ENCODE peak calls at places on chromosomes 11 and 22, in six cellular contexts. One of them, this sample, is unnamed.

GRCh38 chr11:116686891-116687290 is 85.9 kb downstream of the BUD13 start:
- DNase-seq in RWPE1: no peak
- DNase-seq in heart left ventricle: peak; percentile 14
- DNase-seq in activated naive CD4-positive, alpha-beta T cell treated with anti-CD3 and anti-CD28 coated beads, Interleukin-2, amount 50 U/mL, for 16 hours: no peak
- DNase-seq in activated T-cell treated with anti-CD3 and anti-CD28 coated beads for 24 hours: no peak
- DNase-seq in hepatocyte: no peak
- DNase-seq in this sample: no peak

GRCh38 chr11:78160557-78160956 is 21.1 kb upstream of the ALG8 start:
- DNase-seq in RWPE1: no peak
- DNase-seq in heart left ventricle: no peak
- DNase-seq in activated naive CD4-positive, alpha-beta T cell treated with anti-CD3 and anti-CD28 coated beads, Interleukin-2, amount 50 U/mL, for 16 hours: no peak
- DNase-seq in activated T-cell treated with anti-CD3 and anti-CD28 coated beads for 24 hours: no peak
- DNase-seq in hepatocyte: no peak
- DNase-seq in this sample: no peak

GRCh38 chr22:29208502-29208862 is 2.8 kb downstream of the EMID1 start:
- DNase-seq in RWPE1: no peak
- DNase-seq in heart left ventricle: no peak
- DNase-seq in activated naive CD4-positive, alpha-beta T cell treated with anti-CD3 and anti-CD28 coated beads, Interleukin-2, amount 50 U/mL, for 16 hours: no peak
- DNase-seq in activated T-cell treated with anti-CD3 and anti-CD28 coated beads for 24 hours: no peak
- DNase-seq in hepatocyte: no peak
- DNase-seq in this sample: no peak

GRCh38 chr11:64356498-64357411 is 2.2 kb upstream of the RPS6KA4 start:
- DNase-seq in RWPE1: no peak
- DNase-seq in heart left ventricle: no peak
- DNase-seq in activated naive CD4-positive, alpha-beta T cell treated with anti-CD3 and anti-CD28 coated beads, Interleukin-2, amount 50 U/mL, for 16 hours: no peak
- DNase-seq in activated T-cell treated with anti-CD3 and anti-CD28 coated beads for 24 hours: no peak
- DNase-seq in hepatocyte: peak; percentile 80
- DNase-seq in this sample: peak; percentile 92

GRCh38 chr22:24175160-24175808 is 6.0 kb upstream of the SUSD2 start:
- DNase-seq in RWPE1: peak; percentile 43
- DNase-seq in heart left ventricle: peak; percentile 92
- DNase-seq in activated naive CD4-positive, alpha-beta T cell treated with anti-CD3 and anti-CD28 coated beads, Interleukin-2, amount 50 U/mL, for 16 hours: peak; percentile 62
- DNase-seq in activated T-cell treated with anti-CD3 and anti-CD28 coated beads for 24 hours: peak; percentile 37
- DNase-seq in hepatocyte: peak; percentile 83
- DNase-seq in this sample: peak; percentile 91

GRCh38 chr11:31455177-31455576 is 54.2 kb downstream of the IMMP1L start:
- DNase-seq in RWPE1: no peak
- DNase-seq in heart left ventricle: no peak
- DNase-seq in activated naive CD4-positive, alpha-beta T cell treated with anti-CD3 and anti-CD28 coated beads, Interleukin-2, amount 50 U/mL, for 16 hours: no peak
- DNase-seq in activated T-cell treated with anti-CD3 and anti-CD28 coated beads for 24 hours: no peak
- DNase-seq in hepatocyte: no peak
- DNase-seq in this sample: no peak

GRCh38 chr11:12090761-12091261 is 19.6 kb upstream of the MICAL2 start:
- DNase-seq in RWPE1: peak; percentile 92
- DNase-seq in heart left ventricle: no peak
- DNase-seq in activated naive CD4-positive, alpha-beta T cell treated with anti-CD3 and anti-CD28 coated beads, Interleukin-2, amount 50 U/mL, for 16 hours: no peak
- DNase-seq in activated T-cell treated with anti-CD3 and anti-CD28 coated beads for 24 hours: no peak
- DNase-seq in hepatocyte: peak; percentile 90
- DNase-seq in this sample: peak; percentile 79

GRCh38 chr22:43996170-43996980 is 27.7 kb upstream of the PARVB start:
- DNase-seq in RWPE1: no peak
- DNase-seq in heart left ventricle: peak; percentile 88
- DNase-seq in activated naive CD4-positive, alpha-beta T cell treated with anti-CD3 and anti-CD28 coated beads, Interleukin-2, amount 50 U/mL, for 16 hours: peak; percentile 69
- DNase-seq in activated T-cell treated with anti-CD3 and anti-CD28 coated beads for 24 hours: peak; percentile 64
- DNase-seq in hepatocyte: no peak
- DNase-seq in this sample: no peak

GRCh38 chr22:42292726-42293520 is 22.5 kb upstream of the TCF20 start:
- DNase-seq in RWPE1: no peak
- DNase-seq in heart left ventricle: no peak
- DNase-seq in activated naive CD4-positive, alpha-beta T cell treated with anti-CD3 and anti-CD28 coated beads, Interleukin-2, amount 50 U/mL, for 16 hours: no peak
- DNase-seq in activated T-cell treated with anti-CD3 and anti-CD28 coated beads for 24 hours: no peak
- DNase-seq in hepatocyte: no peak
- DNase-seq in this sample: no peak

GRCh38 chr22:11066458-11067285 is 4461.3 kb upstream of the OR11H1 start:
- DNase-seq in RWPE1: no peak
- DNase-seq in heart left ventricle: peak; percentile 81
- DNase-seq in activated naive CD4-positive, alpha-beta T cell treated with anti-CD3 and anti-CD28 coated beads, Interleukin-2, amount 50 U/mL, for 16 hours: no peak
- DNase-seq in activated T-cell treated with anti-CD3 and anti-CD28 coated beads for 24 hours: no peak
- DNase-seq in hepatocyte: peak; percentile 26
- DNase-seq in this sample: peak; percentile 47

GRCh38 chr11:130439160-130439519 is 9.3 kb upstream of the ADAMTS15 start:
- DNase-seq in RWPE1: no peak
- DNase-seq in heart left ventricle: no peak
- DNase-seq in activated naive CD4-positive, alpha-beta T cell treated with anti-CD3 and anti-CD28 coated beads, Interleukin-2, amount 50 U/mL, for 16 hours: no peak
- DNase-seq in activated T-cell treated with anti-CD3 and anti-CD28 coated beads for 24 hours: no peak
- DNase-seq in hepatocyte: no peak
- DNase-seq in this sample: no peak

GRCh38 chr11:313787-314547 is at the start of gene IFITM1:
- DNase-seq in RWPE1: peak; percentile 75
- DNase-seq in heart left ventricle: peak; percentile 65
- DNase-seq in activated naive CD4-positive, alpha-beta T cell treated with anti-CD3 and anti-CD28 coated beads, Interleukin-2, amount 50 U/mL, for 16 hours: peak; percentile 48
- DNase-seq in activated T-cell treated with anti-CD3 and anti-CD28 coated beads for 24 hours: no peak
- DNase-seq in hepatocyte: peak; percentile 62
- DNase-seq in this sample: no peak

GRCh38 chr11:65471410-65471762 is 27.5 kb upstream of the MALAT1 start:
- DNase-seq in RWPE1: no peak
- DNase-seq in heart left ventricle: peak; percentile 83
- DNase-seq in activated naive CD4-positive, alpha-beta T cell treated with anti-CD3 and anti-CD28 coated beads, Interleukin-2, amount 50 U/mL, for 16 hours: no peak
- DNase-seq in activated T-cell treated with anti-CD3 and anti-CD28 coated beads for 24 hours: no peak
- DNase-seq in hepatocyte: peak; percentile 75
- DNase-seq in this sample: peak; percentile 85

GRCh38 chr22:38222797-38223119 is 21.0 kb downstream of the MAFF start:
- DNase-seq in RWPE1: peak; percentile 58
- DNase-seq in heart left ventricle: no peak
- DNase-seq in activated naive CD4-positive, alpha-beta T cell treated with anti-CD3 and anti-CD28 coated beads, Interleukin-2, amount 50 U/mL, for 16 hours: no peak
- DNase-seq in activated T-cell treated with anti-CD3 and anti-CD28 coated beads for 24 hours: no peak
- DNase-seq in hepatocyte: no peak
- DNase-seq in this sample: peak; percentile 73

GRCh38 chr11:111269146-111269868 is 23.8 kb downstream of the POU2AF2 start:
- DNase-seq in RWPE1: no peak
- DNase-seq in heart left ventricle: no peak
- DNase-seq in activated naive CD4-positive, alpha-beta T cell treated with anti-CD3 and anti-CD28 coated beads, Interleukin-2, amount 50 U/mL, for 16 hours: no peak
- DNase-seq in activated T-cell treated with anti-CD3 and anti-CD28 coated beads for 24 hours: no peak
- DNase-seq in hepatocyte: no peak
- DNase-seq in this sample: no peak

GRCh38 chr22:25837288-25837900 is 95.4 kb downstream of the MYO18B start:
- DNase-seq in RWPE1: no peak
- DNase-seq in heart left ventricle: no peak
- DNase-seq in activated naive CD4-positive, alpha-beta T cell treated with anti-CD3 and anti-CD28 coated beads, Interleukin-2, amount 50 U/mL, for 16 hours: no peak
- DNase-seq in activated T-cell treated with anti-CD3 and anti-CD28 coated beads for 24 hours: no peak
- DNase-seq in hepatocyte: no peak
- DNase-seq in this sample: peak; percentile 11